ENCODE peak calls at places on chromosomes 6 and 20, in four cellular contexts. One of them, this sample, is unnamed.

GRCh38 chr6:1535295-1535694 is 74.4 kb upstream of the FOXC1 start:
- DNase-seq in SK-N-SH: no peak
- DNase-seq in epithelial cell of esophagus: peak
- DNase-seq in upper lobe of right lung: no peak
- DNase-seq in this sample: no peak

GRCh38 chr6:38391909-38392614 is 247.7 kb downstream of the BTBD9 start:
- DNase-seq in SK-N-SH: no peak
- DNase-seq in epithelial cell of esophagus: no peak
- DNase-seq in upper lobe of right lung: no peak
- DNase-seq in this sample: no peak

GRCh38 chr6:34247481-34248197 is 1.2 kb downstream of the SMIM29 start:
- DNase-seq in SK-N-SH: no peak
- DNase-seq in epithelial cell of esophagus: no peak
- DNase-seq in upper lobe of right lung: no peak
- DNase-seq in this sample: peak

GRCh38 chr6:1965596-1966224 is 279.7 kb downstream of the GMDS start:
- DNase-seq in SK-N-SH: no peak
- DNase-seq in epithelial cell of esophagus: no peak
- DNase-seq in upper lobe of right lung: no peak
- DNase-seq in this sample: no peak

GRCh38 chr20:57760698-57761412 is 51.0 kb upstream of the PMEPA1 start:
- DNase-seq in SK-N-SH: no peak
- DNase-seq in epithelial cell of esophagus: peak
- DNase-seq in upper lobe of right lung: no peak
- DNase-seq in this sample: no peak

GRCh38 chr6:161630674-161631073 is 356.8 kb upstream of the AGPAT4 start:
- DNase-seq in SK-N-SH: no peak
- DNase-seq in epithelial cell of esophagus: no peak
- DNase-seq in upper lobe of right lung: no peak
- DNase-seq in this sample: no peak

GRCh38 chr6:9397981-9398559 is 962.7 kb upstream of the SLC35B3 start:
- DNase-seq in SK-N-SH: peak
- DNase-seq in epithelial cell of esophagus: peak
- DNase-seq in upper lobe of right lung: peak
- DNase-seq in this sample: no peak

GRCh38 chr6:73713426-73714147 is 17.6 kb downstream of the CD109 start:
- DNase-seq in SK-N-SH: no peak
- DNase-seq in epithelial cell of esophagus: no peak
- DNase-seq in upper lobe of right lung: no peak
- DNase-seq in this sample: no peak

GRCh38 chr6:42978487-42978792 is 541 bp downstream of the PEX6 start:
- DNase-seq in SK-N-SH: no peak
- DNase-seq in epithelial cell of esophagus: no peak
- DNase-seq in upper lobe of right lung: peak
- DNase-seq in this sample: peak

GRCh38 chr20:8790442-8791074 is 278.3 kb upstream of the PLCB4 start:
- DNase-seq in SK-N-SH: peak
- DNase-seq in epithelial cell of esophagus: peak
- DNase-seq in upper lobe of right lung: no peak
- DNase-seq in this sample: no peak

GRCh38 chr6:82211326-82211725 is 36.2 kb downstream of the IBTK start:
- DNase-seq in SK-N-SH: no peak
- DNase-seq in epithelial cell of esophagus: no peak
- DNase-seq in upper lobe of right lung: no peak
- DNase-seq in this sample: no peak

GRCh38 chr20:56610098-56610497 is 19.0 kb upstream of the TFAP2C start:
- DNase-seq in SK-N-SH: no peak
- DNase-seq in epithelial cell of esophagus: no peak
- DNase-seq in upper lobe of right lung: no peak
- DNase-seq in this sample: no peak

GRCh38 chr20:44384423-44385027 is 29.0 kb downstream of the HNF4A start:
- DNase-seq in SK-N-SH: peak
- DNase-seq in epithelial cell of esophagus: peak
- DNase-seq in upper lobe of right lung: peak
- DNase-seq in this sample: peak

GRCh38 chr20:49541733-49542513 is 26.0 kb downstream of the PTGIS start:
- DNase-seq in SK-N-SH: peak
- DNase-seq in epithelial cell of esophagus: peak
- DNase-seq in upper lobe of right lung: peak
- DNase-seq in this sample: peak

GRCh38 chr6:142945071-142945445 is at the start of gene HIVEP2:
- DNase-seq in SK-N-SH: peak
- DNase-seq in epithelial cell of esophagus: peak
- DNase-seq in upper lobe of right lung: peak
- DNase-seq in this sample: peak

GRCh38 chr6:149628865-149629544 is 19.5 kb downstream of the KATNA1 start:
- DNase-seq in SK-N-SH: no peak
- DNase-seq in epithelial cell of esophagus: peak
- DNase-seq in upper lobe of right lung: no peak
- DNase-seq in this sample: no peak

GRCh38 chr6:48144024-48144423 is 33.0 kb upstream of the PTCHD4 start:
- DNase-seq in SK-N-SH: no peak
- DNase-seq in epithelial cell of esophagus: no peak
- DNase-seq in upper lobe of right lung: no peak
- DNase-seq in this sample: no peak

GRCh38 chr6:82741996-82742385 is 323.6 kb downstream of the UBE3D start:
- DNase-seq in SK-N-SH: no peak
- DNase-seq in epithelial cell of esophagus: no peak
- DNase-seq in upper lobe of right lung: no peak
- DNase-seq in this sample: no peak

DNA sequence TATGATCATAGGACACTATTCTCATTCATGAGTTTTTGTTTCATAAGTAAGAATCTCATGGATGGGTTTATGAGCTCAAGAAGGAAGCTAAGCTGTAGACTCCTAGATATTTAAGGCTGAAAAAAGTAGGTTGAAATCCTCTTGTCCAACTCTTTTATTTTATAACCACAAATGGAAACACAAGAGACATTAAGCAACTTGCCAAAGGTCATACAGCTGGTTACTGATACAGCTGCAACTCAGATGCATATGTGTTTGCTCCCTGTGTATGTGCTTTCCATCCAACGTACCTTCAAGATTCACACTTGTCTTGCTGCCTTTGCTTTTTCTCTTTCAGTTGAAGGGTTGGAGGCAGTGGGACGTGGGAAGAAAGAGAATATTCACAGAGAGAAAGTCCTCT is 153.5 kb upstream of the STMND1 start:
- DNase-seq in SK-N-SH: no peak
- DNase-seq in epithelial cell of esophagus: no peak
- DNase-seq in upper lobe of right lung: no peak
- DNase-seq in this sample: no peak
- H3K4me3 ChIP-seq in SK-N-SH: no peak
- H3K4me3 ChIP-seq in epithelial cell of esophagus: no peak
- H3K4me3 ChIP-seq in upper lobe of right lung: no peak
- H3K4me3 ChIP-seq in this sample: no peak

DNA sequence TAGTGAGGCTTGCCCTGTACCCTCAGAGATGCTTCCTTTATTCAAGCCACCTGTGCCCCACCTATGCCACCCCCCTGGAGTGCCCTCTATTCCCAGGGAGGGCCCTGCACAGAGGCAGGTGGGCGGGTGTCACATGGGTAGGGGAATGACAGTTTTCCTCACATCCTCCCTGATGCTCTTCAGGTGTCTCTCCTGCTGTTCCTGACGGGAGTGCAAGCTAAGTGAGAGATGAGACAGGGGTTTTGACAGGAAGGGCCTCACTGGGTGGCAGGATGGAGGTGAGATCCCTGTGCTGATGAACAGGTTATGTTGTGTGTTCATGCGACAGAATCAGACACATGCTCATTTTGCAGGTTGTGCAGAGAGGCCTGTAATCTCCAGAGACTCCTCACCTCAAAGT is 164.1 kb upstream of the CHD6 start:
- DNase-seq in SK-N-SH: no peak
- DNase-seq in epithelial cell of esophagus: no peak
- DNase-seq in upper lobe of right lung: no peak
- DNase-seq in this sample: no peak
- H3K4me3 ChIP-seq in SK-N-SH: no peak
- H3K4me3 ChIP-seq in epithelial cell of esophagus: no peak
- H3K4me3 ChIP-seq in upper lobe of right lung: no peak
- H3K4me3 ChIP-seq in this sample: no peak

GRCh38 chr6:30071858-30072257 is 3.7 kb downstream of the RNF39 start:
- DNase-seq in SK-N-SH: peak
- DNase-seq in epithelial cell of esophagus: no peak
- DNase-seq in upper lobe of right lung: no peak
- DNase-seq in this sample: no peak
- H3K4me3 ChIP-seq in SK-N-SH: no peak
- H3K4me3 ChIP-seq in epithelial cell of esophagus: no peak
- H3K4me3 ChIP-seq in upper lobe of right lung: no peak
- H3K4me3 ChIP-seq in this sample: no peak

DNA sequence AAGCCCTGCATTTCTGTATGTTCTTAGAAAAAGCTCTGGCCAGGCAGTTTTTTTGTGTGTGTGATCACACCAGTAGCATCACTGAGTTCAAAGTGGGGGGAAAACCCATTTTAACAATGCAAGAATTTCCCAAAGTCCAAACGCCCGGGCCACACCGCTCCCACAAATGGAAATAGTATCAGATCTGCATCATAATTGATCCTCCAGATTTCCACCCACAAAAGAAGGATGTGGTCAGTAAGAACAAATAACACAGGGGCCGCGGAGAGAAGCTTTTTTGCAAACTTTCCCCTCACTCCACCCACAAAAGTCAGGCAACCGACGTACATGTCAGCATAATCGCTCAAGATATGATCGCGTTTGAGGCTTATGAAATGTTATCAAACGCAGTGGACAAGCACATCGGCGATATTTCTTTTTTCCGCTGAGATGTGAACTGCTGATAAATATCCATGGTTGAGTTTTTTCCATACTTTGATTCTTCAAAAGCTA is 143.7 kb downstream of the ZFP64 start:
- DNase-seq in SK-N-SH: no peak
- DNase-seq in epithelial cell of esophagus: no peak
- DNase-seq in upper lobe of right lung: no peak
- DNase-seq in this sample: no peak
- H3K4me3 ChIP-seq in SK-N-SH: no peak
- H3K4me3 ChIP-seq in epithelial cell of esophagus: no peak
- H3K4me3 ChIP-seq in upper lobe of right lung: no peak
- H3K4me3 ChIP-seq in this sample: no peak

GRCh38 chr6:139597781-139598368 is 223.4 kb upstream of the CITED2 start:
- DNase-seq in SK-N-SH: no peak
- DNase-seq in epithelial cell of esophagus: peak
- DNase-seq in upper lobe of right lung: peak
- DNase-seq in this sample: peak
- H3K4me3 ChIP-seq in SK-N-SH: no peak
- H3K4me3 ChIP-seq in epithelial cell of esophagus: no peak
- H3K4me3 ChIP-seq in upper lobe of right lung: no peak
- H3K4me3 ChIP-seq in this sample: no peak

GRCh38 chr6:15385521-15385920 is 139.7 kb downstream of the JARID2 start:
- DNase-seq in SK-N-SH: no peak
- DNase-seq in epithelial cell of esophagus: no peak
- DNase-seq in upper lobe of right lung: no peak
- DNase-seq in this sample: no peak
- H3K4me3 ChIP-seq in SK-N-SH: no peak
- H3K4me3 ChIP-seq in epithelial cell of esophagus: no peak
- H3K4me3 ChIP-seq in upper lobe of right lung: no peak
- H3K4me3 ChIP-seq in this sample: no peak

GRCh38 chr6:148525453-148525852 is 182.8 kb downstream of the SASH1 start:
- DNase-seq in SK-N-SH: no peak
- DNase-seq in epithelial cell of esophagus: no peak
- DNase-seq in upper lobe of right lung: no peak
- DNase-seq in this sample: no peak

GRCh38 chr6:148523051-148523450 is 180.4 kb downstream of the SASH1 start:
- DNase-seq in SK-N-SH: no peak
- DNase-seq in epithelial cell of esophagus: peak
- DNase-seq in upper lobe of right lung: no peak
- DNase-seq in this sample: no peak

GRCh38 chr6:148524976-148525375 is 182.3 kb downstream of the SASH1 start:
- DNase-seq in SK-N-SH: no peak
- DNase-seq in epithelial cell of esophagus: no peak
- DNase-seq in upper lobe of right lung: no peak
- DNase-seq in this sample: no peak

GRCh38 chr6:148523551-148523950 is 180.9 kb downstream of the SASH1 start:
- DNase-seq in SK-N-SH: no peak
- DNase-seq in epithelial cell of esophagus: no peak
- DNase-seq in upper lobe of right lung: no peak
- DNase-seq in this sample: no peak

DNA sequence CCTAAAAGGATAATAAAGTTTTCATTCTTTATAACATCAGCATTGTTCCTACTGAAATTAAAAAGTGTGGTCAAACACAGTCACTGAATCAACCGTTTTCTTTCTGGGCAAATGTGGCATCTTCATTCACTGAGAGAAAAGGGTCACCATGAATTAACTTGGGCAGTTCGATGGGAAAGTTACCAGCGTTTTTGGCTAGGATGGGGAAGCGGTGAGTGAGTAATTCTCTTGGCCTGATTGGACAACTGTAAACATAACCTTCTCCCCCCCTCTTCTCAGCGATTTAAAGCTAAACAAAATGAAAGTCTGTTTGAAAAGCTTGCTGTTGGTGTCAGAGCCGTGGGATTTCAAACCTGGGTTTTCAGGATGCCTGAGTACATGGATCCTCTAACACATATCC is 181.9 kb downstream of the SASH1 start:
- DNase-seq in SK-N-SH: no peak
- DNase-seq in epithelial cell of esophagus: no peak
- DNase-seq in upper lobe of right lung: no peak
- DNase-seq in this sample: no peak
- H3K4me3 ChIP-seq in SK-N-SH: peak
- H3K4me3 ChIP-seq in epithelial cell of esophagus: no peak
- H3K4me3 ChIP-seq in upper lobe of right lung: no peak
- H3K4me3 ChIP-seq in this sample: no peak

GRCh38 chr6:74953708-74954107 is 252.1 kb downstream of the COL12A1 start:
- DNase-seq in SK-N-SH: no peak
- DNase-seq in epithelial cell of esophagus: peak
- DNase-seq in upper lobe of right lung: no peak
- DNase-seq in this sample: no peak

DNA sequence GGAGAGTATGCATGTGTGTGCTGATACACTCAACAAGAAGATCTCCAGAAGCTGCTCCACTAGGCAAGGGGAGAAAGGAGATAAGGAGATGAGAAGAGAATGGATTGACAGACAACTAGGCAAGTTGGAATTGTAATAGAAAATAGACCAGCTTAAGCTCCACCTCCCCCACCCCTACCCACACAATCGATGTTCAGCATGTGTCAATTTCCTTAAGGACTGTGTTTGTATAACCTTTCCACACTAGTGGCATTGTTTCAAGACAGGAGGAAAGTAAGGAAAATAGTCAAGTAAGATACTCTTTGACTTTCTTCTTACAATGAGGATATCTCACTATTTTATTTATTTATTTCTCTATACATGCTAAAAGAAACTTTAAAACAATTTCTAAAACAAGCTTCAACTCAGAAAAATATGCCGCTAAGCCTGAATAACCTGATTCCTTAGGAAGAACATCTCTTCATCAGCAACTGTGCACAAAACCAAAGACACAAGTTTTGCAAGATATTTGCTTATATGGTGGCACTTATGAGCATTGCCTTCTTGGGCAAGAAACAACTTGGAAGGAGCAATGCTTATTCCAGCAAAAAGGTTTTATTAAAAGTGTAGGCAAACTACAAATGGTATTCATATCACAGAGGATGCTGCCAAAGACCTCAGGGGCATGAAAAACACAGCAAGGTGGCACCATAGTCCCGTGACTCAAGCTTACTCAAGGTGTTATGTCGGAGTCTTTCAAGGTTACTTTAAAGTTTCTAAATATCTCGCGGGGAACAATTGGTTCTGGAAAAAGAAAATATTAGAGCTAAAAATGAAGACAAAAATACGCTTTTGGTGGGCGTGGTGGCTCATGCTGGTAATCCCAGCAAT is 249.1 kb downstream of the COL12A1 start:
- DNase-seq in SK-N-SH: no peak
- DNase-seq in epithelial cell of esophagus: peak
- DNase-seq in upper lobe of right lung: no peak
- DNase-seq in this sample: no peak
- H3K4me3 ChIP-seq in SK-N-SH: no peak
- H3K4me3 ChIP-seq in epithelial cell of esophagus: no peak
- H3K4me3 ChIP-seq in upper lobe of right lung: no peak
- H3K4me3 ChIP-seq in this sample: no peak

This sample was measured in adrenal gland.